ENCODE peak calls at places on chromosomes 4 and X, in ten cellular contexts. R, C, P, O, J, I, W, Y, X and K are unnamed samples.

GRCh38 chr4:112516401-112517066 is 554 bp upstream of the NEUROG2 start:
- ATAC-seq in R (no peak), C (no peak), P (no peak), O (no peak), J (peak), I (no peak), W (peak), Y (no peak), X (no peak), K (no peak)

GRCh38 chr4:168710353-168710946 is 213.6 kb downstream of the PALLD start:
- ATAC-seq in R (no peak), C (no peak), P (peak), O (no peak), J (peak), I (no peak), W (peak), Y (no peak), X (no peak), K (peak)

GRCh38 chrX:140713174-140713539 is 3.6 kb downstream of the LINC00632 start:
- ATAC-seq in R (peak), C (no peak), P (peak), O (no peak), J (peak), I (peak), W (no peak), Y (no peak), X (no peak), K (peak)

GRCh38 chr4:7135389-7135746 is 57.0 kb upstream of the SORCS2 start:
- ATAC-seq in R (no peak), C (no peak), P (no peak), O (no peak), J (peak), I (no peak), W (no peak), Y (no peak), X (peak), K (no peak)

GRCh38 chrX:37926700-37927099 is 79.3 kb upstream of the DYNLT3 start:
- ATAC-seq in R (peak), C (no peak), P (no peak), O (peak), J (peak), I (no peak), W (peak), Y (no peak), X (peak), K (no peak)

GRCh38 chrX:104428231-104428630 is 137.8 kb upstream of the IL1RAPL2 start:
- ATAC-seq in R (no peak), C (no peak), P (no peak), O (no peak), J (no peak), I (no peak), W (no peak), Y (no peak), X (no peak), K (no peak)

GRCh38 chr4:125620066-125620850 is 305.5 kb downstream of the FAT4 start:
- ATAC-seq in R (no peak), C (no peak), P (no peak), O (no peak), J (no peak), I (no peak), W (no peak), Y (no peak), X (no peak), K (no peak)

GRCh38 chr4:138344851-138345250 is 102.7 kb upstream of the SLC7A11 start:
- ATAC-seq in R (no peak), C (no peak), P (no peak), O (no peak), J (no peak), I (no peak), W (no peak), Y (no peak), X (no peak), K (no peak)

GRCh38 chr4:171851295-171851694 is 38.1 kb downstream of the GALNTL6 start:
- ATAC-seq in R (no peak), C (no peak), P (no peak), O (no peak), J (no peak), I (no peak), W (no peak), Y (no peak), X (no peak), K (no peak)

GRCh38 chrX:45515262-45516215 is 314.9 kb upstream of the DIPK2B start:
- ATAC-seq in R (peak), C (peak), P (peak), O (peak), J (peak), I (peak), W (peak), Y (peak), X (peak), K (peak)

GRCh38 chr4:146506272-146506671 is 15.5 kb downstream of the SLC10A7 start:
- ATAC-seq in R (no peak), C (no peak), P (no peak), O (peak), J (no peak), I (peak), W (no peak), Y (no peak), X (no peak), K (no peak)

GRCh38 chrX:53305996-53306937 is 24.9 kb upstream of the IQSEC2 start:
- ATAC-seq in R (no peak), C (no peak), P (no peak), O (no peak), J (no peak), I (no peak), W (no peak), Y (no peak), X (no peak), K (peak)

GRCh38 chr4:173119818-173120217 is 48.8 kb upstream of the GALNT7 start:
- ATAC-seq in R (no peak), C (no peak), P (no peak), O (no peak), J (no peak), I (no peak), W (no peak), Y (no peak), X (no peak), K (no peak)

GRCh38 chrX:7925867-7926472 is 1.2 kb downstream of the PNPLA4 start:
- ATAC-seq in R (peak), C (peak), P (no peak), O (peak), J (peak), I (peak), W (peak), Y (no peak), X (peak), K (peak)

GRCh38 chr4:156662921-156663320 is 308.7 kb downstream of the PDGFC start:
- ATAC-seq in R (no peak), C (no peak), P (no peak), O (no peak), J (no peak), I (no peak), W (no peak), Y (no peak), X (no peak), K (no peak)

GRCh38 chrX:150934453-150934852 is 36.0 kb upstream of the CD99L2 start:
- ATAC-seq in R (no peak), C (no peak), P (peak), O (no peak), J (no peak), I (no peak), W (no peak), Y (no peak), X (peak), K (peak)

GRCh38 chrX:100368167-100368566 is 41.9 kb downstream of the PCDH19 start:
- ATAC-seq in R (no peak), C (no peak), P (no peak), O (no peak), J (peak), I (no peak), W (peak), Y (no peak), X (peak), K (no peak)

GRCh38 chr4:106035204-106035603 is 139.9 kb downstream of the NPNT start:
- ATAC-seq in R (no peak), C (no peak), P (no peak), O (no peak), J (no peak), I (no peak), W (no peak), Y (no peak), X (no peak), K (no peak)

GRCh38 chr4:152278172-152278504 is 257.8 kb downstream of the FBXW7 start:
- ATAC-seq in R (no peak), C (no peak), P (peak), O (no peak), J (peak), I (no peak), W (peak), Y (no peak), X (no peak), K (no peak)

GRCh38 chr4:136442447-136442846 is 1089.8 kb downstream of the PCDH18 start:
- ATAC-seq in R (no peak), C (peak), P (no peak), O (peak), J (no peak), I (no peak), W (no peak), Y (no peak), X (peak), K (no peak)

GRCh38 chr4:135383889-135384288 is 1182.3 kb upstream of the PABPC4L start:
- ATAC-seq in R (no peak), C (no peak), P (no peak), O (no peak), J (no peak), I (no peak), W (no peak), Y (no peak), X (no peak), K (no peak)

GRCh38 chrX:123884809-123885408 is 25.1 kb downstream of the XIAP start:
- ATAC-seq in R (peak), C (no peak), P (no peak), O (no peak), J (peak), I (no peak), W (peak), Y (peak), X (peak), K (no peak)

GRCh38 chr4:119604266-119604665 is 24.3 kb downstream of the PDE5A start:
- ATAC-seq in R (no peak), C (no peak), P (no peak), O (no peak), J (no peak), I (no peak), W (no peak), Y (no peak), X (no peak), K (no peak)

GRCh38 chr4:26887143-26887542 is 26.5 kb downstream of the STIM2 start:
- ATAC-seq in R (peak), C (no peak), P (no peak), O (no peak), J (no peak), I (no peak), W (no peak), Y (no peak), X (peak), K (no peak)

GRCh38 chr4:40939826-40940225 is 190.1 kb downstream of the NSUN7 start:
- ATAC-seq in R (no peak), C (no peak), P (peak), O (no peak), J (peak), I (no peak), W (no peak), Y (no peak), X (no peak), K (peak)

GRCh38 chr4:6684656-6685055 is 9.0 kb upstream of the S100P start:
- ATAC-seq in R (no peak), C (no peak), P (no peak), O (no peak), J (no peak), I (no peak), W (no peak), Y (no peak), X (no peak), K (no peak)